ENCODE peak calls at places on chromosomes 12 and 14, in five cellular contexts. L is activated CD4-positive, CD25-positive, alpha-beta regulatory T cell; H is hippocampal formation; A is tibial artery; J is astrocyte of the spinal cord. Z is an unnamed sample.
A peak's percentile ranks its signal among the peaks of the same experiment; 100 is the strongest.

GRCh38 chr12:112908548-112908947 is 1.8 kb downstream of the OAS1 start:
- DNase-seq in L (no peak), H (no peak), A (no peak), J (no peak), Z (no peak)

GRCh38 chr12:46209914-46210834 is 58.7 kb downstream of the SLC38A1 start:
- DNase-seq in L (peak; percentile 25), H (no peak), A (no peak), J (no peak), Z (no peak)

GRCh38 chr14:63493246-63493645 is 49.9 kb downstream of the PPP2R5E start:
- DNase-seq in L (no peak), H (no peak), A (no peak), J (no peak), Z (no peak)

GRCh38 chr12:93098077-93098476 is 169.0 kb upstream of the EEA1 start:
- DNase-seq in L (peak; percentile 17), H (no peak), A (no peak), J (peak; percentile 34), Z (no peak)

GRCh38 chr14:80621701-80622100 is 319.8 kb downstream of the CEP128 start:
- DNase-seq in L (no peak), H (no peak), A (no peak), J (peak; percentile 52), Z (no peak)

GRCh38 chr12:73863541-73863940 is 674.1 kb upstream of the ATXN7L3B start:
- DNase-seq in L (no peak), H (no peak), A (no peak), J (peak; percentile 40), Z (no peak)

GRCh38 chr12:27899151-27899661 is 73.3 kb downstream of the PTHLH start:
- DNase-seq in L (no peak), H (no peak), A (no peak), J (peak; percentile 95), Z (no peak)

GRCh38 chr12:2804390-2805145 is 7.9 kb upstream of the ITFG2 start:
- DNase-seq in L (no peak), H (peak; percentile 12), A (peak; percentile 85), J (peak; percentile 74), Z (no peak)

GRCh38 chr12:14577344-14577743 is 9.7 kb upstream of the PLBD1 start:
- DNase-seq in L (no peak), H (no peak), A (no peak), J (peak; percentile 35), Z (no peak)

GRCh38 chr14:46137786-46138185 is 513.8 kb downstream of the RPL10L start:
- DNase-seq in L (no peak), H (no peak), A (no peak), J (no peak), Z (no peak)

GRCh38 chr14:79018846-79019245 is 848.7 kb downstream of the NRXN3 start:
- DNase-seq in L (no peak), H (no peak), A (no peak), J (peak; percentile 73), Z (no peak)

GRCh38 chr12:115203661-115204060 is 519.7 kb upstream of the TBX3 start:
- DNase-seq in L (no peak), H (no peak), A (no peak), J (peak; percentile 67), Z (no peak)

GRCh38 chr14:90398315-90398811 is 1.5 kb downstream of the CALM1 start:
- DNase-seq in L (peak; percentile 33), H (peak; percentile 54), A (peak; percentile 76), J (peak; percentile 26), Z (peak; percentile 27)

GRCh38 chr12:50786498-50787231 is 22.8 kb downstream of the ATF1 start:
- DNase-seq in L (no peak), H (no peak), A (no peak), J (peak; percentile 91), Z (no peak)

GRCh38 chr14:75993567-75994041 is 8.0 kb downstream of the IFT43 start:
- DNase-seq in L (no peak), H (no peak), A (no peak), J (no peak), Z (no peak)

GRCh38 chr12:2598001-2598400 is 196.8 kb upstream of the FKBP4 start:
- DNase-seq in L (no peak), H (no peak), A (no peak), J (no peak), Z (no peak)

GRCh38 chr12:39294712-39295111 is 148.2 kb downstream of the KIF21A start:
- DNase-seq in L (no peak), H (peak; percentile 36), A (no peak), J (no peak), Z (no peak)

GRCh38 chr14:67583711-67584644 is 16.1 kb downstream of the PIGH start:
- DNase-seq in L (no peak), H (peak; percentile 14), A (no peak), J (peak; percentile 39), Z (no peak)

Z was measured in stimulated activated CD8-positive, alpha-beta memory T cell treated with anti-CD3 and anti-CD28 coated beads, Interleukin-4, amount 100 ng/mL, for 4 hours.